ENCODE peak calls at places on chromosomes 11 and 22, in four cellular contexts. Z, P, K and Q are unnamed samples.

GRCh38 chr11:2853997-2854560 is 31.5 kb downstream of the CDKN1C start:
- DNase-seq in Z (no peak), P (no peak), K (no peak), Q (no peak)

GRCh38 chr11:59510917-59511589 is at the start of gene OR4D9:
- DNase-seq in Z (no peak), P (no peak), K (no peak), Q (no peak)

GRCh38 chr22:30701872-30702271 is 7.2 kb downstream of the OSBP2 start:
- DNase-seq in Z (peak; percentile 12), P (no peak), K (peak; percentile 35), Q (no peak)

GRCh38 chr22:40396882-40397281 is 26.5 kb downstream of the SGSM3 start:
- DNase-seq in Z (peak; percentile 75), P (no peak), K (no peak), Q (peak; percentile 88)

GRCh38 chr22:48238966-48239365 is 1476.5 kb downstream of the TBC1D22A start:
- DNase-seq in Z (no peak), P (no peak), K (peak; percentile 48), Q (no peak)

GRCh38 chr11:575324-575995 is 810 bp upstream of the PHRF1 start:
- DNase-seq in Z (no peak), P (peak; percentile 76), K (peak; percentile 95), Q (peak; percentile 68)

GRCh38 chr11:11036185-11037161 is 178.6 kb upstream of the ZBED5 start:
- DNase-seq in Z (peak; percentile 13), P (peak; percentile 30), K (no peak), Q (peak; percentile 30)

GRCh38 chr22:49497266-49497665 is 330.4 kb downstream of the BRD1 start:
- DNase-seq in Z (no peak), P (no peak), K (no peak), Q (no peak)

GRCh38 chr22:35384973-35385588 is 4.2 kb downstream of the HMOX1 start:
- DNase-seq in Z (no peak), P (no peak), K (no peak), Q (no peak)

GRCh38 chr11:44130751-44131150 is 35.3 kb downstream of the EXT2 start:
- DNase-seq in Z (peak; percentile 24), P (no peak), K (no peak), Q (no peak)

GRCh38 chr11:73538381-73538872 is 59.5 kb downstream of the FAM168A start:
- DNase-seq in Z (no peak), P (no peak), K (no peak), Q (no peak)

DNA sequence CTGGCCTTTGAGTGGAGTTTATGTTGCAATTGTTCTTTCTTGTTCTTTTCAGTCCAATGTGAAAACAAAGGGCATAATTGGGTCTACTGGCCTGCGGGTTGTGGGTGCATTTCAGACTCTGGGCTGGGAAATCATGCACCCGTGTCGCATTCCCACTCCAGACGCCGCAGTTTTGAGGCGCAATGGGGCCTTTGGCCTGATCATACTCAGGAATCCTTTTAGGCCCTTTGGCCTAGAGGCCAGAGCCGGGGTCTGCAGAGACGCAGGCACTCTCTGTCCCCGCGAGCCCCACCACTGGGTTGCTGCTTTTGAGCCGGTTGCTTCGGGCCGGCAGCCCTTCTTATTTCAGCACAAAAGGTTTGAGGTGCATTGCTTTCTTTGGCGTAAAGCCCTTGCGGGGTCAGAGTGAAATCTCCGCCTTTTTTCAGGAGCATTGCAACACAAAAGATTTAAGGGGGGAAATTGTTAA is 48.4 kb upstream of the DBX1 start:
- DNase-seq in Z (no peak), P (no peak), K (no peak), Q (no peak)
- H3K27ac ChIP-seq in Z (no peak overlapping the region), P (no peak overlapping the region), K (no peak overlapping the region), Q (no peak overlapping the region)

DNA sequence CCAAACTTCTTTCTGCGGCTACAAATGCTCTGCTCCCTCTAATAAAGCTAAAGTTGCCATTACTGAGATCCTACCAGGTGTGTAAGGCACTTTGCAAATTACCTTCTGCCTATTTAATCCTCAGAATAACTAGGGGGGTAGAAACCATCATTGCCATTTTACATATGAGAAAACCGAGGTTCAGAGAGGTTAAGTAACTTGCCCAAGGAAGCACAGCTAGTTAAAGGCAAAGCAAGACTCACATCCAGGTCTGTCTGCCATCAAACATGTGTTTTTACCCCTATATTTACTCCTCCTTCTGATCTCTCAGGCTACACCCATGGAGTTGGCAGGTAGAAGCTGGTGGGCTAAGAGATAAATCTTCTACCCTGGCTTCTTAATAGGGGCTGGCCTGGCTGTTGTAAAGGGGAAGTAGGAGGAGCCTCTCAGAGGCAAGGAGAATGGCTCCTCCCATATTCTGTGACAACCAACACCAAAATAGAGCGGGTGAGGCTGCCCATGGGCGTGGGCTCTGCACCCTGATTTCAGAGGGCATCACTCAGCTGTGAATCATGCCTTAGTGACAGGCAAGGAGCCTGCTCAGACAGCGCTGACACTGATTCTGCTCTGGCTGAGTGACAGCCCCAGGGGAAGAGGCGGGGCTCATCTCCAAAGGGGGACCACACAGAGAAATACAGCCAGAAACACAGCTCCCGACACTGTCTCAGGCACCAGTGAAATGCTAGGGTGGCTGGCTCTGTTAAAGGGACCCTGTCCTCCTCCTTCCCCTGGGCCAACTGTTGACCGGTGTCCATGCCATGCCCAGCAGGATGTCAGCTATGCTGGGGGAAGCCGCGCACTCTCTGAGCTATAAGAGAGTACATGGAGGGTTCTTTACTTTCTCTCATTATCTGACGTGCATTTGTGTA is 106.8 kb downstream of the ABTB2 start:
- DNase-seq in Z (peak; percentile 29), P (no peak), K (peak; percentile 91), Q (no peak)
- H3K4me3 ChIP-seq in Z (peak overlapping the region; percentile 51), P (no peak overlapping the region), K (no peak overlapping the region), Q (no peak overlapping the region)

GRCh38 chr11:7537260-7537659 is 23.5 kb downstream of the PPFIBP2 start:
- DNase-seq in Z (no peak), P (no peak), K (no peak), Q (no peak)

GRCh38 chr11:7538466-7539454 is 25.0 kb downstream of the PPFIBP2 start:
- DNase-seq in Z (no peak), P (no peak), K (no peak), Q (no peak)

GRCh38 chr11:7536102-7536501 is 22.3 kb downstream of the PPFIBP2 start:
- DNase-seq in Z (no peak), P (no peak), K (no peak), Q (no peak)

GRCh38 chr11:7540830-7541555 is 27.2 kb downstream of the PPFIBP2 start:
- DNase-seq in Z (no peak), P (no peak), K (no peak), Q (no peak)

GRCh38 chr11:7538023-7538422 is 24.2 kb downstream of the PPFIBP2 start:
- DNase-seq in Z (no peak), P (no peak), K (no peak), Q (no peak)
- TF ChIP-seq CTCF in Z (no peak), P (no peak), K (no peak), Q (no peak)

GRCh38 chr22:32702421-32702820 is 99.1 kb upstream of the TIMP3 start:
- DNase-seq in Z (no peak), P (no peak), K (no peak), Q (no peak)

GRCh38 chr22:32701021-32701420 is 100.5 kb upstream of the TIMP3 start:
- DNase-seq in Z (no peak), P (no peak), K (no peak), Q (no peak)

GRCh38 chr22:32698926-32699619 is 102.4 kb upstream of the TIMP3 start:
- DNase-seq in Z (no peak), P (no peak), K (no peak), Q (no peak)

GRCh38 chr22:32699686-32700085 is 101.8 kb upstream of the TIMP3 start:
- DNase-seq in Z (no peak), P (no peak), K (no peak), Q (no peak)

GRCh38 chr22:32700186-32700882 is 101.2 kb upstream of the TIMP3 start:
- DNase-seq in Z (no peak), P (no peak), K (no peak), Q (no peak)
- H3K27ac ChIP-seq in Z (no peak overlapping the region), P (no peak overlapping the region), K (no peak overlapping the region), Q (no peak overlapping the region)

DNA sequence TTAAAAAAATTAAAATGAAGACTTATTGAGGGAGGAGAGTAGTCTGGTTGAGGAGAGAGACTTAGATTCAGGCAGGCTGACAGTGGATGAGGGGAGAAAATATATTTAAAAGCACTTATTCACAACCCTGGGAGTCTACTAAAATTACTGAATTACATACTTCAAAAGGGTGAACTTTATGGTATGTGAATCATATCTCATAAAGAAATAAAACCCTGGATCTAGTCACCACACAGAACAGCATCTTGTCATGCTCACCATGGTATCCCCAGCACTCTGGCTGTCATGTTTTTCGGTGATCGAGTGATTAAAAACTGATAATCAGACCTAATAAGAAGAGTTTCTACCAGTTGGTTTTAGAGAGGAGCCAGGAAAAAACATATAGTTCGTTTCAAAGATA is 11.0 kb downstream of the TEAD1 start:
- DNase-seq in Z (no peak), P (no peak), K (no peak), Q (no peak)
- H3K4me3 ChIP-seq in Z (no peak overlapping the region), P (no peak overlapping the region), K (no peak overlapping the region), Q (no peak overlapping the region)

GRCh38 chr22:26235792-26236191 is 66.5 kb downstream of the SEZ6L start:
- DNase-seq in Z (no peak), P (no peak), K (no peak), Q (no peak)

GRCh38 chr22:26245001-26245400 is 75.7 kb downstream of the SEZ6L start:
- DNase-seq in Z (no peak), P (no peak), K (no peak), Q (no peak)

GRCh38 chr22:26234267-26234666 is 65.0 kb downstream of the SEZ6L start:
- DNase-seq in Z (no peak), P (no peak), K (no peak), Q (no peak)

GRCh38 chr22:26239561-26239960 is 70.3 kb downstream of the SEZ6L start:
- DNase-seq in Z (no peak), P (no peak), K (no peak), Q (no peak)
- TF ChIP-seq CTCF in Z (no peak), P (no peak), K (no peak), Q (no peak)